ENCODE peak calls at places on chromosomes 11 and 22, in ten cellular contexts. C is stomach, Y is right lobe of liver, K is prostate gland, M is spleen, J is A549, V is endothelial cell of umbilical vein, F is esophagus squamous epithelium, B is Peyer's patch, R is body of pancreas. L is an unnamed sample.

GRCh38 chr11:31236052-31236652 is 133.4 kb downstream of the DCDC1 start:
- DNase-seq in C (no peak), F (no peak), Y (no peak), K (no peak), B (no peak), R (no peak), V (peak; percentile 14), M (no peak), J (peak; percentile 9), L (no peak)

GRCh38 chr11:130216591-130217132 is 57.1 kb downstream of the ST14 start:
- DNase-seq in C (peak; percentile 14), J (no peak), R (no peak), B (peak; percentile 39), Y (no peak), F (no peak), M (peak; percentile 49), V (no peak), K (no peak), L (no peak)

GRCh38 chr11:91742155-91742554 is 482.5 kb upstream of the FAT3 start:
- DNase-seq in M (no peak), K (no peak), F (no peak), Y (no peak), R (no peak), J (no peak), V (no peak), B (no peak), C (no peak), L (no peak)

GRCh38 chr11:102603091-102603490 is 22.0 kb downstream of the MMP20 start:
- DNase-seq in Y (no peak), V (no peak), F (no peak), M (no peak), B (no peak), K (peak; percentile 13), R (peak; percentile 27), C (no peak), J (no peak), L (peak; percentile 34)

GRCh38 chr11:33063326-33063775 is 24.0 kb downstream of the TCP11L1 start:
- DNase-seq in C (no peak), V (no peak), K (no peak), J (no peak), Y (no peak), F (no peak), B (no peak), M (no peak), R (no peak), L (no peak)

GRCh38 chr11:18770479-18771125 is 21.0 kb downstream of the PTPN5 start:
- DNase-seq in R (no peak), V (no peak), C (no peak), F (no peak), M (peak; percentile 45), K (no peak), B (no peak), Y (no peak), J (no peak), L (no peak)

GRCh38 chr11:27020736-27021135 is 19.9 kb upstream of the BBOX1 start:
- DNase-seq in J (no peak), R (no peak), Y (no peak), V (no peak), C (peak; percentile 28), F (no peak), M (no peak), B (no peak), K (no peak), L (no peak)

GRCh38 chr11:119850822-119851409 is 121.9 kb upstream of the NECTIN1 start:
- DNase-seq in B (no peak), V (no peak), C (no peak), M (no peak), Y (no peak), K (no peak), R (no peak), J (no peak), F (no peak), L (no peak)

GRCh38 chr11:2684581-2684980 is 15.2 kb downstream of the KCNQ1OT1 start:
- DNase-seq in Y (peak; percentile 27), K (no peak), B (peak; percentile 31), M (peak; percentile 15), F (no peak), V (no peak), J (no peak), R (peak; percentile 1), C (no peak), L (no peak)

GRCh38 chr11:73866095-73866579 is 10.5 kb downstream of the COA4 start:
- DNase-seq in K (no peak), J (no peak), M (no peak), C (no peak), V (no peak), F (no peak), Y (no peak), R (no peak), B (no peak), L (no peak)

GRCh38 chr11:107018902-107019493 is 722 bp upstream of the GUCY1A2 start:
- DNase-seq in Y (peak; percentile 66), F (no peak), B (peak; percentile 46), J (peak; percentile 32), V (peak; percentile 49), R (peak; percentile 72), K (peak; percentile 61), C (peak; percentile 52), M (peak; percentile 78), L (peak; percentile 50)

DNA sequence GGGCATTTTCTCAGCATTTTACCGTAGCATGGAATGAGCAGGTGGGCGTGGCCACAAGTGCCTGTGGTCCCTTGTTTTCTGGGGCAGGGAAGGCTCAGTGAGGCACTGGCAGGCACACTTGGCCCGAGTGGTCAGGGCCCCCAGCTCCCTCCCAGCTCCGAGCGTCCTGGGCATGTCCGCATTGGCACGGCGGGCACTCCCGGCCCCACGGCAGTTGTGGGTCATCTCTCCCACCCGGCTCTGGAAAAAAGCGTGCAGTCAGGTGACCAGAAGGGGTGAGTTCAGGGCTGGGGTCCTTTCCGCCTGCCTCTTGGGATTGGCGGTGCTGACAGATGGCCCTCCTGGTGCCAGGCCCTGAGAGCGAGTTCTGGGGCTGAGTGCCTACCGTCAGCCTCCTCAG is 55.8 kb downstream of the GRAMD4 start:
- DNase-seq in K (no peak), J (no peak), V (no peak), C (no peak), B (no peak), M (no peak), R (no peak), F (no peak), Y (no peak), L (peak; percentile 68)
- H3K27ac ChIP-seq in K (no peak overlapping the region), J (no peak overlapping the region), V (no peak overlapping the region), C (no peak overlapping the region), B (no peak overlapping the region), M (no peak overlapping the region), R (no peak overlapping the region), F (no peak overlapping the region), Y (no peak overlapping the region), L (no peak overlapping the region)

DNA sequence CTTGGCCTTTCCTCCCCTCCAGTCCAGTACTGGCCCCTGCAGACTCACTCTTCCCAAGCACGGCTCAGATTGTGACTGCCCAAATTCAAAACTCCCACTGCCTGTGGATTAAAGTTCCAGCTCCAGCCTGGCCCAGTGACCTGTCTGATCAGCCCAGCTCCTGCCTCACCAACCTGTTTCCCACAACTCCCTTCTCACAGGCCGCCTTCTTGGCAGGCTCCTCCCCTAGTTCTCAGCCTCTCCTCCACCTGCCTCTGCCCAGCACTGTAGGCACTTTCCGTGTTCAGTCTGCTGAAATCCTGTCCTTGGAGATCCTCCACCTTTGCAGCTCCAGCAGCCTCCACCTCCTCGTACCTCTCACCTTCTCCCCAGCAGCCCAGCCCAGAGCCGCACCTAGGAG is 68.6 kb downstream of the MICAL2 start:
- DNase-seq in M (no peak), V (no peak), K (no peak), F (no peak), R (peak; percentile 87), C (peak; percentile 79), Y (no peak), B (peak; percentile 67), J (no peak), L (peak; percentile 85)
- TF ChIP-seq POLR2A in M (no peak), V (no peak), K (no peak), F (no peak), R (peak; percentile 60), C (no peak), Y (no peak), B (no peak), J (no peak), L (peak; percentile 59)

GRCh38 chr22:30208631-30209603 is 37.6 kb downstream of the LIF start:
- DNase-seq in F (no peak), Y (peak; percentile 57), K (no peak), J (peak; percentile 71), B (peak; percentile 69), C (peak; percentile 75), R (peak; percentile 49), M (no peak), V (peak; percentile 70), L (peak; percentile 84)
- H3K27ac ChIP-seq in F (peak overlapping the region; percentile 79), Y (peak overlapping the region; percentile 47), K (peak overlapping the region; percentile 26), J (peak overlapping the region; percentile 95), B (peak overlapping the region; percentile 22), C (peak overlapping the region; percentile 81), R (no peak overlapping the region), M (peak overlapping the region; percentile 73), V (peak overlapping the region; percentile 21), L (peak overlapping the region; percentile 63)

GRCh38 chr22:41480397-41480735 is 11.4 kb downstream of the ACO2 start:
- DNase-seq in R (no peak), M (no peak), V (no peak), B (no peak), Y (no peak), C (no peak), F (no peak), J (no peak), K (no peak), L (no peak)

GRCh38 chr22:41478473-41478872 is 9.6 kb downstream of the ACO2 start:
- DNase-seq in K (no peak), J (no peak), F (no peak), B (no peak), C (no peak), Y (no peak), M (no peak), V (no peak), R (no peak), L (no peak)

GRCh38 chr22:41478891-41479521 is 10.1 kb downstream of the ACO2 start:
- DNase-seq in Y (peak; percentile 71), F (no peak), B (no peak), K (no peak), J (no peak), V (no peak), R (no peak), M (no peak), C (no peak), L (peak; percentile 62)

GRCh38 chr22:41481131-41481830 is 12.4 kb downstream of the ACO2 start:
- DNase-seq in C (no peak), M (no peak), R (no peak), K (no peak), F (no peak), V (no peak), B (no peak), J (no peak), Y (no peak), L (peak; percentile 48)

DNA sequence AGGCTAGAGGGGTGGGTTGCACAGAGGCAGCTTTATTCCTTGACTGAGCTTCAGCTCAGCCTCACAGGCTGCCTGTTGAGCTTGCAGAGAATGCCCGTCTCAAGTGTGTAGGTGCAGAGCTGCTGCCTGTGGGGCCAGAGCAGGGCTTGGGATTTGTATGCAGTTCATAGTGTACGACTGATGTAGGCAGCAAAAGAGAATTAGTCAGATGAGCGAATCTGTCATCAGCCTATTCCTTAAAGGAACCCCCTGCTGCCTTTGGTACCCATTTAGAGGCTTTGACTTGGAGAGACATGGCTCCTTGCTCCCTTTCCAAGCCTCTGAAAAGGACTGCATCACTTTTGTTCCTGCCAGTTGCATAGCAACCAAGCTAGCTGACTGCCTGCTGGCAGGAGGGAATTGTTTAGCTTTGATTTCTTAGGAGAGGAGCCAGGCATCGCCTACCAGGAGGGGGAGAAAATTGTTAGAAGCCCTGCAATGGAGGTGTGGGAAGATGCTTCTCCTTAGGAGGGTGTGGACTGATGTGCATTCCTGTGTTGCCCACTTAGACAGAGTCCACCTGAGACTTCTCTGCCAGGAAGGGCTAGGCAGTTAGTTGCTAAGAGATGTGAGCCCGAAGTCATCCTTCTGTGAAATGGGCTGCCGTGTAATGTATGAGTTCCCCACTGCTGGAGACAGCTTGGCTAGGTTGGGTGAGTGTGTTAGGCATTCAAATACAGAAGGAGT is 10.9 kb downstream of the ACO2 start:
- DNase-seq in Y (no peak), B (no peak), C (no peak), V (no peak), K (no peak), F (no peak), R (no peak), M (no peak), J (no peak), L (no peak)
- TF ChIP-seq POLR2A in Y (no peak), B (no peak), C (no peak), V (no peak), K (no peak), F (no peak), R (no peak), M (no peak), J (no peak), L (no peak)

L was measured in upper lobe of left lung.